ENCODE peak calls at places on chromosomes 7 and 10, in eight cellular contexts. J is brain microvascular endothelial cell, L is colonic mucosa, B is psoas muscle, E is neural progenitor cell, C is right lobe of liver, F is cardiac fibroblast, N is left ventricle myocardium inferior. X is an unnamed sample.

GRCh38 chr7:36227223-36227622 is 74.2 kb downstream of the EEPD1 start:
- DNase-seq in J (no peak), L (peak), B (peak), E (no peak), C (no peak), F (peak), N (no peak), X (peak)

GRCh38 chr10:66321746-66322145 is 604.1 kb upstream of the LRRTM3 start:
- DNase-seq in J (no peak), L (no peak), B (no peak), E (no peak), C (no peak), F (no peak), N (no peak), X (no peak)

GRCh38 chr10:86262671-86263165 is 103.9 kb downstream of the GRID1 start:
- DNase-seq in J (no peak), L (no peak), B (no peak), E (peak), C (peak), F (no peak), N (no peak), X (no peak)

GRCh38 chr10:109978481-109978880 is 29.3 kb upstream of the ADD3 start:
- DNase-seq in J (peak), L (peak), B (peak), E (peak), C (no peak), F (peak), N (no peak), X (peak)

GRCh38 chr10:65235266-65235665 is 1690.6 kb upstream of the LRRTM3 start:
- DNase-seq in J (no peak), L (no peak), B (no peak), E (no peak), C (no peak), F (no peak), N (no peak), X (no peak)

GRCh38 chr7:131057524-131058065 is 270.1 kb upstream of the MKLN1 start:
- DNase-seq in J (no peak), L (no peak), B (no peak), E (no peak), C (no peak), F (peak), N (no peak), X (no peak)

GRCh38 chr10:43229208-43230061 is 37.4 kb downstream of the RASGEF1A start:
- DNase-seq in J (no peak), L (no peak), B (peak), E (peak), C (peak), F (no peak), N (peak), X (no peak)

GRCh38 chr7:117349545-117349944 is 26.7 kb upstream of the WNT2 start:
- DNase-seq in J (no peak), L (no peak), B (no peak), E (no peak), C (no peak), F (no peak), N (no peak), X (no peak)

GRCh38 chr7:42014625-42015412 is 222.2 kb downstream of the GLI3 start:
- DNase-seq in J (peak), L (peak), B (no peak), E (peak), C (no peak), F (peak), N (no peak), X (peak)

GRCh38 chr10:125169915-125170314 is 9.6 kb upstream of the CTBP2 start:
- DNase-seq in J (no peak), L (no peak), B (no peak), E (no peak), C (no peak), F (no peak), N (no peak), X (no peak)

DNA sequence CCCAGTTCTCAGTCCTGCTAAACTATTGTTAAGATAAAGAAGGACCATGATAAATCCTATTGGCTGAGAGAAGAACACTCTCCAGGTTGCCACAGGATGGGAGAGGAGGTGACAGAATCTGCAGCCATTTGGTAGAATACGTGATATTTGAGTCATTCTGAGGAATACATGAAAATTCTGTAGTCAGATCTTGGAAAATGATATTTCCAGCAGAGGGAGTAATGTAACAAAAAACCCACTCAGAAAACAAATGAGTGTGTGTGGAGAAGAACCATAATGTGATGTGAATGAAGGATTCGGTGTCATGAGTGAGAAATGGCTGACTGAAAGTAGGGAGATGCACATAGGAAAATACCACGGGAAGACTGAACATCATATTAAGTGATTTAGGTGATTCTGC is 128.5 kb upstream of the PFKP start:
- DNase-seq in J (no peak), L (no peak), B (no peak), E (no peak), C (no peak), F (peak), N (no peak), X (peak)
- TF ChIP-seq CTCF in J (no peak), L (no peak), B (no peak), E (no peak), C (peak), F (no peak), N (peak), X (no peak)

GRCh38 chr7:732094-732541 is 5.0 kb upstream of the PRKAR1B start:
- DNase-seq in J (peak), L (peak), B (peak), E (no peak), C (no peak), F (peak), N (peak), X (no peak)
- TF ChIP-seq CTCF in J (peak), L (peak), B (peak), E (no peak), C (peak), F (no peak), N (peak), X (no peak)

DNA sequence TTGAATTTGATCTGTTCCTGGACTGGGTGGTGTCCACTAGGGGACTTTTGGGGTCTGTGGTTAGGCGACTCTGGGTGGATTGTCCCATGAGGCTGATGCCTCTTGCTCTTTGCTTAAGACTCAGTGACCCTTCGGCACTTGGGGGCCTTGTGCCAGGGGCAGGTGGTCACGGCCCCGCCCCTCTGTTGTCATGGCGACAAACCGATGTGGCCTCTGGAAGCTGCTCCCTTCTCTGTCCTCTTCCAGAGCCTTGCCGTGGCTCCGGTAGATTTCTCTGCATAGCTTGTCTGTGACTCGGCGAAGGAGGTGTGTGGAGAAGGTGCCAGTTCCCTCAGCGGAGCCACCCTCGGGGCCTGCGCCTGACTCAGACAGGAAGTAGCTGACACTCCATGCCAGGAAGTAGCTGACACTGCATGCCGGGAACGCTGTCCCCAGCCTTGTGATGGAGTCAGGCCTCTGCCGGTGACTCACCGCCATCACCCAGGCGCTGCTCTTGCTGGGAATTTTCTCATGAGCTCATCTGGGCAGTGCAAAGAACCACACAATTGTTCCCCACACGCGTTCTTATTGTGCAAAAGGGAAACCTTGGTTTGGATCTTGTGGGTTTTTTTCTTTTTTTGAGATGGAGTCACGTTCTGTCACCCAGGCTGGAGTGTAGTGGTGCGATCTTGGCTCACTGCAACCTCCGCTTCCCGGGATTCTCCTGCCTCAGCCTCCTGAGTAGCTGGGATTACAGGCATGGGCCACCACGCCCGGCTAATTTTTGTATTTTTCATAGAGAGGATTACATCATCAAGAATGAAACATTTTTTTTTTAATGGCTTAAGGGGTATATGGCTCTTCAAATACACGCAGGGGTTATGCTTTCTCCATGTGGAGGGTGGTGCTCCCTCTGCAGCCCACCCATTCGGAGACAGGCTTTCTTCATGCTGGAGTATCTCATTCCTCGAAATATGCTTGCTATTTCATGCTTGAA is 72.6 kb downstream of the PFKFB3 start:
- DNase-seq in J (peak), L (peak), B (peak), E (peak), C (peak), F (peak), N (peak), X (peak)
- TF ChIP-seq CTCF in J (peak), L (no peak), B (no peak), E (no peak), C (no peak), F (no peak), N (peak), X (peak)

DNA sequence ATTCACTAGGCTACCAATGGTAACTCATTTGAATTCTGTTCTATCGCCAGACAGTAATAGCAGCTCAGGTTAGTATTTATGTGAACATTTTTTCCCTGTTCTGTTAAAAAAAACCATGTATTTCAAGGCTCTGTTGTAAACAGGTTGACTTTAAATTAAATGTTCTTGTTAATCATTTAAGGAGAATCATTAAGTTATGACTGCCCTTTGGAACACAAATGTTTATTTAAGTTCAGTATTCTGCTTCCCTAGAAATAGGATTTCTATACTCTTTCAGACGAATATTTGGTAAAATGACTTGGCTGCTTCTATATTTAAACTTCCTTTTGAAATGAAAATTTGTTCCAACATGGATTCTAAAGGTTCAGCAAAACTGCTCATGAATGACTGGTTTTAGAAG is 13.1 kb upstream of the CROT start:
- DNase-seq in J (no peak), L (no peak), B (no peak), E (no peak), C (no peak), F (no peak), N (no peak), X (no peak)
- TF ChIP-seq CTCF in J (no peak), L (no peak), B (no peak), E (no peak), C (no peak), F (no peak), N (no peak), X (no peak)

GRCh38 chr10:805635-806305 is 116.3 kb upstream of the DIP2C start:
- DNase-seq in J (no peak), L (no peak), B (no peak), E (no peak), C (no peak), F (no peak), N (no peak), X (no peak)

GRCh38 chr10:807958-808353 is 118.5 kb upstream of the DIP2C start:
- DNase-seq in J (no peak), L (no peak), B (no peak), E (no peak), C (no peak), F (no peak), N (no peak), X (no peak)

GRCh38 chr10:804787-805634 is 115.5 kb upstream of the DIP2C start:
- DNase-seq in J (no peak), L (no peak), B (no peak), E (no peak), C (peak), F (no peak), N (no peak), X (no peak)

GRCh38 chr10:807163-807957 is 117.9 kb upstream of the DIP2C start:
- DNase-seq in J (no peak), L (no peak), B (no peak), E (no peak), C (peak), F (no peak), N (no peak), X (no peak)

GRCh38 chr10:806451-807162 is 117.1 kb upstream of the DIP2C start:
- DNase-seq in J (no peak), L (no peak), B (no peak), E (no peak), C (peak), F (no peak), N (no peak), X (no peak)
- TF ChIP-seq CTCF in J (no peak), L (no peak), B (no peak), E (no peak), C (no peak), F (no peak), N (no peak), X (no peak)